ENCODE peak calls at places on chromosomes 13 and 19, in eight cellular contexts. One of them, this sample, is unnamed. For H3K4me1, the result is how much of the 10 kb centered on the place peaks cover.

GRCh38 chr19:16584825-16585801 is 12.9 kb upstream of the SLC35E1 start:
- ATAC-seq in upper lobe of left lung: no peak
- ATAC-seq in K562: peak
- ATAC-seq in Panc1: peak
- ATAC-seq in HCT116: peak
- ATAC-seq in GM12878: peak
- ATAC-seq in GM23338: no peak
- ATAC-seq in HepG2: no peak
- ATAC-seq in this sample: no peak

GRCh38 chr19:11446652-11447301 is 11.3 kb downstream of the PRKCSH start:
- ATAC-seq in upper lobe of left lung: peak
- ATAC-seq in K562: peak
- ATAC-seq in Panc1: peak
- ATAC-seq in HCT116: peak
- ATAC-seq in GM12878: peak
- ATAC-seq in GM23338: peak
- ATAC-seq in HepG2: peak
- ATAC-seq in this sample: peak

GRCh38 chr19:55504252-55504603 is 16.0 kb downstream of the SSC5D start:
- ATAC-seq in upper lobe of left lung: no peak
- ATAC-seq in K562: no peak
- ATAC-seq in Panc1: no peak
- ATAC-seq in HCT116: no peak
- ATAC-seq in GM12878: no peak
- ATAC-seq in GM23338: no peak
- ATAC-seq in HepG2: no peak
- ATAC-seq in this sample: no peak

GRCh38 chr13:105518086-105518485 is 1017.4 kb downstream of the EFNB2 start:
- ATAC-seq in upper lobe of left lung: no peak
- ATAC-seq in K562: no peak
- ATAC-seq in Panc1: no peak
- ATAC-seq in HCT116: no peak
- ATAC-seq in GM12878: no peak
- ATAC-seq in GM23338: no peak
- ATAC-seq in HepG2: no peak
- ATAC-seq in this sample: no peak

GRCh38 chr19:3029070-3029923 is at the start of gene TLE2:
- ATAC-seq in upper lobe of left lung: peak
- ATAC-seq in K562: peak
- ATAC-seq in Panc1: peak
- ATAC-seq in HCT116: peak
- ATAC-seq in GM12878: no peak
- ATAC-seq in GM23338: no peak
- ATAC-seq in HepG2: no peak
- ATAC-seq in this sample: peak

GRCh38 chr13:104592127-104592526 is 1525.9 kb upstream of the SLC10A2 start:
- ATAC-seq in upper lobe of left lung: no peak
- ATAC-seq in K562: no peak
- ATAC-seq in Panc1: no peak
- ATAC-seq in HCT116: peak
- ATAC-seq in GM12878: no peak
- ATAC-seq in GM23338: no peak
- ATAC-seq in HepG2: no peak
- ATAC-seq in this sample: no peak

GRCh38 chr13:50226515-50227147 is 211.4 kb downstream of the KCNRG start:
- ATAC-seq in upper lobe of left lung: no peak
- ATAC-seq in K562: no peak
- ATAC-seq in Panc1: no peak
- ATAC-seq in HCT116: no peak
- ATAC-seq in GM12878: no peak
- ATAC-seq in GM23338: no peak
- ATAC-seq in HepG2: no peak
- ATAC-seq in this sample: no peak

GRCh38 chr19:34178276-34178614 is 5.9 kb downstream of the LSM14A start:
- ATAC-seq in upper lobe of left lung: no peak
- ATAC-seq in K562: no peak
- ATAC-seq in Panc1: no peak
- ATAC-seq in HCT116: no peak
- ATAC-seq in GM12878: peak
- ATAC-seq in GM23338: no peak
- ATAC-seq in HepG2: no peak
- ATAC-seq in this sample: no peak

DNA sequence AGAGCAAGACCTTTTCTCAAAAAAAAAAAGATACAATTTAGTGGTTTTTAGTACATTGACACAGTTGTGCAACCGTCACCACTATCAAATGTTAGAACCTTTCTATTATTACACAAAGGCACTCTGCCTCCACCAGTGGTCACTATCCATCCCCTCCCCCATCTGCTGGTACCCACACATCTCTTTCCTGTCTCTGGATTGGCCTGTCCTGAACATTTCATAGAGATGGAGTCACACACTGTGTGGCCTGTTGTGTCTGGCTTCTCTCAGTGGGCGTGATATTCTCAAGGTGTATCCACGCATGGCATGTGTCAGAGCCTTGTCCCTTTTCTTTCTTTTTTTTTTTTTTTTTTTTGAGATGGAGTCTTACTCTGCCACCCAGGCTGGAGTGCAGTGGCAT is 11.2 kb downstream of the KDM4B start:
- ATAC-seq in upper lobe of left lung: no peak
- ATAC-seq in K562: no peak
- ATAC-seq in Panc1: no peak
- ATAC-seq in HCT116: no peak
- ATAC-seq in GM12878: no peak
- ATAC-seq in GM23338: no peak
- ATAC-seq in HepG2: no peak
- ATAC-seq in this sample: no peak
- H3K4me1 ChIP-seq in upper lobe of left lung: half or more
- H3K4me1 ChIP-seq in K562: half or more
- H3K4me1 ChIP-seq in Panc1: under half
- H3K4me1 ChIP-seq in HCT116: under half
- H3K4me1 ChIP-seq in GM12878: under half
- H3K4me1 ChIP-seq in GM23338: under half
- H3K4me1 ChIP-seq in HepG2: under half
- H3K4me1 ChIP-seq in this sample: under half

DNA sequence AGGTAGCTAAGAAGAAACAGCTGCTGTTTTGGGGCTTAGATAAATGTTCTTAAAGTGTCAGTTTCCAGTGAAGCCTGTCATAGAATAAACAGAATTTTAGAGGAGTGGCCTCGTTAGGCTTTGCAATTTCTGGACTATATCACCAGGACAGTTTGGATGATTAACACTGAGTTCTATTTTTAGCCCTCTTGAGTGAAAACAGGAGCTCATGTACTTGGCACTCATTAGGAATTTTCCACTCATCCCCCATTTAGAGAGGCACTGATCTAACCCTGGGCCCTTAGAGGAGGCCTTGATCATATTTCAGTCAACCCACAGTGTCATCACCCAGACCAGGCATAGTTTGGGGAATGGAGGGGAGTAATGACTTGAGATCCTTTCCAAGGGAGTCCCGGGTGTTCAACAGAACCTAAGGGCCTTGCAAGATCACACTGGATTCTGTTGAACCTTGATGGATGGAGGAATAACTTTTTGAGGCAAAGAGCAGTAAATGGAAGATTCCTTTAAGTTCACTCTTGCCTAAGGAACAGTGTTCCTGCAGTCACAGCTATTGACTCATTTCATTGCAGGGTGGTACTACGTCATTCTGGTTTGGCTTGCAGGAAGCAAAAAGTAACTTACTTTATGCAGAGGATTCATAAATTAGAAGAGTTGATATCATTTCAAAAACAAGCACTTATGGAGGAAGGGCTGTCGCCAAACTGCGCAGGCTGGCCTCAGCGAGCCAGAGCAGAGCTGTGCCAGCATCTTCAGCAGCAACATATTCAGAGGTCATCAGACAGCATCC is 160.2 kb downstream of the SLC7A1 start:
- ATAC-seq in upper lobe of left lung: peak
- ATAC-seq in K562: no peak
- ATAC-seq in Panc1: no peak
- ATAC-seq in HCT116: no peak
- ATAC-seq in GM12878: no peak
- ATAC-seq in GM23338: no peak
- ATAC-seq in HepG2: no peak
- ATAC-seq in this sample: peak
- TF ChIP-seq POLR2AphosphoS5 in upper lobe of left lung: no peak
- TF ChIP-seq POLR2AphosphoS5 in K562: no peak
- TF ChIP-seq POLR2AphosphoS5 in Panc1: no peak
- TF ChIP-seq POLR2AphosphoS5 in HCT116: no peak
- TF ChIP-seq POLR2AphosphoS5 in GM12878: no peak
- TF ChIP-seq POLR2AphosphoS5 in GM23338: no peak
- TF ChIP-seq POLR2AphosphoS5 in HepG2: no peak
- TF ChIP-seq POLR2AphosphoS5 in this sample: peak

GRCh38 chr13:27770809-27771208 is 21.5 kb upstream of the GSX1 start:
- ATAC-seq in upper lobe of left lung: no peak
- ATAC-seq in K562: peak
- ATAC-seq in Panc1: peak
- ATAC-seq in HCT116: peak
- ATAC-seq in GM12878: peak
- ATAC-seq in GM23338: peak
- ATAC-seq in HepG2: peak
- ATAC-seq in this sample: no peak

GRCh38 chr13:27774651-27775050 is 17.6 kb upstream of the GSX1 start:
- ATAC-seq in upper lobe of left lung: no peak
- ATAC-seq in K562: no peak
- ATAC-seq in Panc1: no peak
- ATAC-seq in HCT116: no peak
- ATAC-seq in GM12878: peak
- ATAC-seq in GM23338: no peak
- ATAC-seq in HepG2: no peak
- ATAC-seq in this sample: no peak

GRCh38 chr13:27772651-27773425 is 19.4 kb upstream of the GSX1 start:
- ATAC-seq in upper lobe of left lung: no peak
- ATAC-seq in K562: no peak
- ATAC-seq in Panc1: no peak
- ATAC-seq in HCT116: no peak
- ATAC-seq in GM12878: no peak
- ATAC-seq in GM23338: no peak
- ATAC-seq in HepG2: no peak
- ATAC-seq in this sample: no peak

GRCh38 chr13:27775943-27776342 is 16.3 kb upstream of the GSX1 start:
- ATAC-seq in upper lobe of left lung: no peak
- ATAC-seq in K562: no peak
- ATAC-seq in Panc1: no peak
- ATAC-seq in HCT116: no peak
- ATAC-seq in GM12878: no peak
- ATAC-seq in GM23338: peak
- ATAC-seq in HepG2: peak
- ATAC-seq in this sample: no peak

DNA sequence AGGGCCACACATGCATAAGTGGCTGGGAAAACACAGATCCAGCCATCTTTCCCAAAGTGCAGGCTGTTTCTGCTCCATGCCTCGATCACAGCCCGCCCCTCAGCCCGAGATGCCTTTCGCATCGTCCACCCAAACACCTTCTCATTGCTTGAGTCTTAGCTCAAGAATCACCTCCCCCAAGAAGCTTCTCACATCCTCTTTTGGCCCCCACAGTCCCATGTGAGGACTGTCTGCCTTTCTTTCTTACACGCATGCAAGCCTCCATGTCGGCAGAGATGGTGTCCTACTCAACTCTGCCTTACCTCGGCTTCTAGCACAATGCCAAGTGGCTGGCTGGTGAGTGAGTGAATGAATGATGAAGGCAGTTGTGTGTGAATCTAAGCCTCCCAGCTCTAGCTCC is 18.1 kb upstream of the GSX1 start:
- ATAC-seq in upper lobe of left lung: no peak
- ATAC-seq in K562: no peak
- ATAC-seq in Panc1: no peak
- ATAC-seq in HCT116: no peak
- ATAC-seq in GM12878: peak
- ATAC-seq in GM23338: no peak
- ATAC-seq in HepG2: no peak
- ATAC-seq in this sample: no peak
- H3K4me1 ChIP-seq in upper lobe of left lung: under half
- H3K4me1 ChIP-seq in K562: under half
- H3K4me1 ChIP-seq in Panc1: under half
- H3K4me1 ChIP-seq in HCT116: under half
- H3K4me1 ChIP-seq in GM12878: under half
- H3K4me1 ChIP-seq in GM23338: under half
- H3K4me1 ChIP-seq in HepG2: under half
- H3K4me1 ChIP-seq in this sample: under half

GRCh38 chr19:488505-489417 is 7.5 kb upstream of the MADCAM1 start:
- ATAC-seq in upper lobe of left lung: peak
- ATAC-seq in K562: peak
- ATAC-seq in Panc1: peak
- ATAC-seq in HCT116: peak
- ATAC-seq in GM12878: peak
- ATAC-seq in GM23338: peak
- ATAC-seq in HepG2: peak
- ATAC-seq in this sample: peak

GRCh38 chr19:492091-492531 is 4.2 kb upstream of the MADCAM1 start:
- ATAC-seq in upper lobe of left lung: no peak
- ATAC-seq in K562: no peak
- ATAC-seq in Panc1: no peak
- ATAC-seq in HCT116: no peak
- ATAC-seq in GM12878: no peak
- ATAC-seq in GM23338: no peak
- ATAC-seq in HepG2: peak
- ATAC-seq in this sample: no peak

GRCh38 chr19:485583-486236 is 10.6 kb upstream of the MADCAM1 start:
- ATAC-seq in upper lobe of left lung: peak
- ATAC-seq in K562: no peak
- ATAC-seq in Panc1: peak
- ATAC-seq in HCT116: no peak
- ATAC-seq in GM12878: no peak
- ATAC-seq in GM23338: no peak
- ATAC-seq in HepG2: peak
- ATAC-seq in this sample: peak

GRCh38 chr19:491146-491741 is 5.0 kb upstream of the MADCAM1 start:
- ATAC-seq in upper lobe of left lung: no peak
- ATAC-seq in K562: peak
- ATAC-seq in Panc1: no peak
- ATAC-seq in HCT116: no peak
- ATAC-seq in GM12878: no peak
- ATAC-seq in GM23338: no peak
- ATAC-seq in HepG2: peak
- ATAC-seq in this sample: no peak

DNA sequence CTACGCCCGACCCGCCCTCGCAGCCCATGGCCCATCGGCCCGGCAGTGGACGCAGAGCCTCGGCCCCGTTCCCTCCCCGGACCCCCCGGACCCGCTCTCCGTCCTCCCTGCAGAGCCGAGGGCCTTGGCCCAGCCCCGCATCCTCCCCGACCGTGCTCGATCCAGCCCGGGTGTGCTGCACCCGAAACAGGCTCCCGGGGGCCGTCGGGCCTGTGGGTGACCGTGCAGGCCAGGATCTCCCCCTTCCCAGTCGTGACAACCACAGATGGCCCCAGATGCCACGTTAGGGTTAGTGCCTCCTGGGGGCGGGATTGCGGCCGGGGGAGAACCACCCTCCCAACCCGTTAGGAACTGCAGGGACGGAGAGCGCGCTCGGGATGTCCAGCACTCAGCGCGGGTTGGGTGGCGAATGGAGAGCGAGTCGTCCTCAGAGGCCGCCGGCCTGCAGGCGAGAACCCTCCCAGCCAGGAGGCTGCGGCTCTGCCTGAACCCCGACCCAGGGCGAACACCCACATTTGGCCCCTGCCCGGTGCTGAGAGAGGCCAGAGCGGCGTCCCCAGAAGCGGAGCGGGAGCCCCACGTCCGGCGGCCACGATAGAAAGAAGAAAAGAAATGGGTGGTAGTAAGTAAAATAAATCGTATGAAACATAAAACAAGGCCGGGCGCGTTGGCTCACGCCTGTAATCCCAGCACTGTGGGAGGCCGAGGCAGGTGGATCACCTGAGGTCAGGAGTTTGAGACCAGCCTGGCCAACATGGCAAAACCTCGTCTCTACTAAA is 6.7 kb upstream of the MADCAM1 start:
- ATAC-seq in upper lobe of left lung: peak
- ATAC-seq in K562: peak
- ATAC-seq in Panc1: peak
- ATAC-seq in HCT116: peak
- ATAC-seq in GM12878: peak
- ATAC-seq in GM23338: peak
- ATAC-seq in HepG2: peak
- ATAC-seq in this sample: peak
- TF ChIP-seq POLR2AphosphoS5 in upper lobe of left lung: no peak
- TF ChIP-seq POLR2AphosphoS5 in K562: no peak
- TF ChIP-seq POLR2AphosphoS5 in Panc1: no peak
- TF ChIP-seq POLR2AphosphoS5 in HCT116: no peak
- TF ChIP-seq POLR2AphosphoS5 in GM12878: no peak
- TF ChIP-seq POLR2AphosphoS5 in GM23338: no peak
- TF ChIP-seq POLR2AphosphoS5 in HepG2: no peak
- TF ChIP-seq POLR2AphosphoS5 in this sample: no peak

This sample was measured in gastroesophageal sphincter.